ENCODE peak calls at places on chromosomes 2 and 18, in six cellular contexts. L is HCT116, W is HepG2, I is GM12878, X is K562, F is H1. K is an unnamed sample.

GRCh38 chr2:203673933-203674332 is 32.5 kb upstream of the CD28 start:
- DNase-seq in X (no peak), I (peak; percentile 69), L (no peak), F (no peak), W (no peak), K (no peak)

GRCh38 chr2:238138331-238139102 is at the start of gene KLHL30:
- DNase-seq in F (no peak), X (no peak), I (no peak), L (no peak), W (no peak), K (no peak)

GRCh38 chr2:127048969-127049897 is 57.7 kb downstream of the BIN1 start:
- DNase-seq in L (no peak), X (no peak), F (no peak), W (no peak), I (no peak), K (no peak)

GRCh38 chr2:219969508-219969907 is 342.1 kb downstream of the SLC4A3 start:
- DNase-seq in X (no peak), I (no peak), F (no peak), L (no peak), W (no peak), K (no peak)

GRCh38 chr2:26355038-26355995 is 8.7 kb upstream of the ADGRF3 start:
- DNase-seq in F (no peak), X (peak; percentile 48), W (no peak), I (no peak), L (peak; percentile 97), K (no peak)

GRCh38 chr2:94995516-94995915 is 30.0 kb upstream of the MAL start:
- DNase-seq in F (no peak), W (no peak), L (no peak), I (no peak), X (no peak), K (no peak)

GRCh38 chr2:159879061-159879604 is 81.1 kb upstream of the CD302 start:
- DNase-seq in I (peak; percentile 77), F (no peak), X (no peak), W (no peak), L (no peak), K (no peak)

GRCh38 chr18:79765491-79766245 is 32.1 kb upstream of the KCNG2 start:
- DNase-seq in W (no peak), L (no peak), X (no peak), F (no peak), I (no peak), K (no peak)

GRCh38 chr2:238924496-238925195 is 76.8 kb downstream of the TWIST2 start:
- DNase-seq in I (no peak), F (no peak), X (no peak), L (no peak), W (no peak), K (no peak)

GRCh38 chr2:127006962-127007361 is 100.0 kb downstream of the BIN1 start:
- DNase-seq in I (no peak), X (no peak), L (no peak), F (no peak), W (no peak), K (no peak)

GRCh38 chr2:80510716-80511115 is 206.2 kb upstream of the LRRTM1 start:
- DNase-seq in W (no peak), I (no peak), L (no peak), X (no peak), F (no peak), K (no peak)

GRCh38 chr18:47912343-47912742 is 18.1 kb downstream of the SMAD2 start:
- DNase-seq in L (no peak), I (no peak), F (no peak), W (no peak), X (no peak), K (no peak)

GRCh38 chr2:130807659-130808385 is 28.9 kb upstream of the ARHGEF4 start:
- DNase-seq in W (no peak), X (no peak), L (no peak), F (no peak), I (no peak), K (no peak)

GRCh38 chr2:75157435-75157834 is 41.9 kb downstream of the TACR1 start:
- DNase-seq in X (no peak), I (no peak), F (no peak), W (no peak), L (no peak), K (no peak)

GRCh38 chr2:28355521-28356094 is 37.0 kb upstream of the FOSL2 start:
- DNase-seq in I (no peak), F (no peak), L (no peak), X (peak; percentile 96), W (peak; percentile 41), K (no peak)

GRCh38 chr2:160332318-160332717 is 132.2 kb upstream of the ITGB6 start:
- DNase-seq in X (no peak), L (no peak), I (no peak), F (no peak), W (no peak), K (no peak)

GRCh38 chr2:230356084-230356483 is 29.1 kb downstream of the SP140L start:
- DNase-seq in F (no peak), L (no peak), I (no peak), X (no peak), W (peak; percentile 84), K (no peak)

GRCh38 chr2:98623657-98624056 is 15.3 kb downstream of the UNC50 start:
- DNase-seq in L (no peak), X (no peak), W (no peak), I (no peak), F (no peak), K (no peak)

GRCh38 chr2:127770973-127771735 is 39.8 kb downstream of the WDR33 start:
- DNase-seq in X (no peak), L (no peak), I (no peak), W (peak; percentile 30), F (no peak), K (no peak)

GRCh38 chr18:9038277-9038871 is 64.1 kb upstream of the NDUFV2 start:
- DNase-seq in W (no peak), F (no peak), L (no peak), I (no peak), X (no peak), K (no peak)

GRCh38 chr2:187826023-187826422 is 271.8 kb upstream of the TFPI start:
- DNase-seq in X (no peak), I (no peak), L (no peak), F (no peak), W (no peak), K (no peak)

GRCh38 chr18:55353391-55353790 is 234.6 kb downstream of the TCF4 start:
- DNase-seq in X (no peak), F (no peak), L (no peak), I (no peak), W (no peak), K (no peak)

GRCh38 chr2:95530734-95531133 is 46.2 kb upstream of the TRIM43B start:
- DNase-seq in L (no peak), W (no peak), X (no peak), I (peak; percentile 51), F (no peak), K (no peak)

GRCh38 chr2:109381327-109381820 is 232.4 kb downstream of the SEPTIN10 start:
- DNase-seq in F (peak; percentile 13), I (no peak), W (no peak), X (no peak), L (no peak), K (no peak)

GRCh38 chr18:77366725-77367641 is 117.3 kb downstream of the GALR1 start:
- DNase-seq in W (peak; percentile 97), X (no peak), F (no peak), I (no peak), L (no peak), K (no peak)

GRCh38 chr2:30990736-30991135 is 147.5 kb downstream of the GALNT14 start:
- DNase-seq in L (no peak), I (no peak), W (no peak), F (no peak), X (no peak), K (no peak)

GRCh38 chr2:239306274-239307220 is 94.3 kb downstream of the HDAC4 start:
- DNase-seq in F (no peak), L (no peak), X (no peak), W (no peak), I (no peak), K (no peak)

GRCh38 chr18:45626330-45627203 is 11.3 kb downstream of the SLC14A2 start:
- DNase-seq in X (no peak), I (no peak), W (no peak), L (no peak), F (peak; percentile 57), K (peak; percentile 56)

GRCh38 chr18:7158201-7158600 is 40.6 kb upstream of the LAMA1 start:
- DNase-seq in W (no peak), L (no peak), X (no peak), I (no peak), F (peak; percentile 34), K (no peak)

GRCh38 chr2:232523682-232524597 is 2.0 kb upstream of the CHRND start:
- DNase-seq in X (peak; percentile 60), W (peak; percentile 65), L (no peak), I (no peak), F (peak; percentile 90), K (peak; percentile 84)

GRCh38 chr2:181904022-181904632 is 12.6 kb downstream of the ITPRID2 start:
- DNase-seq in W (peak; percentile 66), F (no peak), L (no peak), I (no peak), X (peak; percentile 47), K (no peak)

DNA sequence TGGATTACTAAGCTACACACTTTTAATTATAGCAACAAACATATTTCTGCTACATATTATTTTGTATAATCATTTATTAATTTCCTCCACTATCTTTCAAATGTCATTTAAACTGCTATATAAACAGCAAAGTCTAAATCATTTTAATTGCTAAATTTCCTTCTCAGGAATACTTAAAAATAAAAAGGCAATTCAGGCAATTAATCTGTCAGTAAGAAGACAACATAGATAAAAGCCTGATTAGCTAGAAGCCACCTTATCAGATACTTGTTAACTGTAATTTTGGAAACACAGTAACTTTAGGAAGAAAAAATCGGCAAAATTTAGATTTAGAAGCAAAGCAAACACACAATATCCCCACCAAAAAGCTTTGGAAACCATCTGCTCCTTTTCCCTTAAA is 188.2 kb upstream of the ZNF804A start:
- DNase-seq in L (no peak), I (no peak), F (no peak), W (no peak), X (no peak), K (no peak)
- TF ChIP-seq ATF3 in L (no peak), I (no peak), F (no peak), W (no peak), X (no peak), K (no peak)

GRCh38 chr18:24019641-24020331 is 5.2 kb downstream of the TTC39C start:
- DNase-seq in L (no peak), X (no peak), I (peak; percentile 83), F (no peak), W (no peak), K (no peak)
- TF ChIP-seq ATF3 in L (no peak), X (no peak), I (no peak), F (no peak), W (no peak), K (no peak)

GRCh38 chr2:51723716-51724115 is 691.8 kb upstream of the NRXN1 start:
- DNase-seq in I (no peak), X (no peak), F (no peak), L (no peak), W (no peak), K (no peak)
- TF ChIP-seq ATF3 in I (no peak), X (no peak), F (no peak), L (no peak), W (no peak), K (no peak)

DNA sequence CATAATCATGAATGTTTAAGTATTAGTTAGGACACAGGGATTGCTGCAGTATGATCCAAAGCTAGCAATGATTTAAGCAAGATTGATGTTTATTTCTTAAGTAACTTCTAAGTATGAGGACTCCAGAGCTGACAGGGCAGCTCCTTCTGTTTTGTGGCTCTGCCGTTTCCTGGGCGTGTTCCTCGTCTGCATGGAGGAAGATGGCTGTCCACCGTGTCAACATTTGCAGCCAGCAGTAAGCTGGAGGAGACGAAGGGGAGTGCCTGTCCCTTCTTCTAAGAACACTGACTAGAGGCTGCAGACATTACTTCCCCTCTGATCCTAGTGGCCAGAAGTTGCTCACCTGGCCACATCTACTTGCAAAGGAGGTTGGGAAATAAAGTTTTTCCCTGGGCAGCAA is 144.1 kb downstream of the MYO1B start:
- DNase-seq in L (no peak), F (no peak), I (no peak), X (no peak), W (no peak), K (no peak)
- TF ChIP-seq ATF3 in L (no peak), F (no peak), I (no peak), X (no peak), W (no peak), K (no peak)